ENCODE peak calls at places on chromosomes 7 and 10, in nine cellular contexts. O, S, I, A, Y, B, F, P and H are unnamed samples.

GRCh38 chr7:44141221-44141850 is at the start of gene MYL7:
- DNase-seq in I (no peak), P (peak; percentile 20), S (no peak), O (no peak), A (no peak), F (no peak), Y (peak; percentile 32), B (no peak), H (no peak)

GRCh38 chr10:93815304-93816091 is 57.8 kb downstream of the LGI1 start:
- DNase-seq in S (no peak), P (no peak), F (peak; percentile 69), Y (no peak), A (no peak), O (no peak), I (peak; percentile 7), B (no peak), H (peak; percentile 17)

GRCh38 chr7:27364344-27364758 is 121.7 kb downstream of the EVX1 start:
- DNase-seq in Y (no peak), I (no peak), A (peak; percentile 56), B (no peak), F (no peak), O (peak; percentile 73), S (peak; percentile 96), P (no peak), H (peak; percentile 8)

GRCh38 chr7:79529896-79530235 is 76.4 kb upstream of the MAGI2 start:
- DNase-seq in Y (no peak), S (no peak), F (no peak), P (no peak), O (no peak), A (no peak), I (no peak), B (no peak), H (no peak)

GRCh38 chr10:31963598-31963980 is 35.0 kb upstream of the ARHGAP12 start:
- DNase-seq in A (no peak), S (no peak), F (no peak), Y (no peak), P (no peak), I (no peak), B (no peak), O (no peak), H (no peak)

GRCh38 chr10:34581871-34582532 is 233.1 kb downstream of the PARD3 start:
- DNase-seq in F (no peak), O (no peak), B (no peak), A (no peak), I (no peak), Y (no peak), S (peak; percentile 70), P (no peak), H (no peak)

GRCh38 chr10:110704906-110705476 is 60.9 kb downstream of the RBM20 start:
- DNase-seq in P (no peak), F (no peak), I (no peak), S (no peak), O (no peak), B (no peak), Y (no peak), A (no peak), H (no peak)

GRCh38 chr7:49001610-49002033 is 77.3 kb downstream of the CDC14C start:
- DNase-seq in Y (no peak), A (no peak), O (no peak), P (no peak), B (no peak), F (peak; percentile 75), S (peak; percentile 2), I (peak; percentile 83), H (no peak)

GRCh38 chr10:106925187-106925586 is 239.3 kb downstream of the SORCS1 start:
- DNase-seq in P (no peak), S (no peak), Y (no peak), O (no peak), A (no peak), B (no peak), F (no peak), I (no peak), H (no peak)

GRCh38 chr10:55820478-55820877 is 540.6 kb downstream of the ZWINT start:
- DNase-seq in B (no peak), F (no peak), P (no peak), S (no peak), Y (no peak), A (no peak), O (no peak), I (no peak), H (no peak)

GRCh38 chr10:44968101-44968886 is 8.7 kb downstream of the RASSF4 start:
- DNase-seq in O (peak; percentile 88), I (peak; percentile 43), A (peak; percentile 47), Y (no peak), P (no peak), B (no peak), S (peak; percentile 83), F (no peak), H (no peak)

GRCh38 chr7:146076344-146076743 is 40.3 kb upstream of the CNTNAP2 start:
- DNase-seq in B (no peak), F (no peak), Y (no peak), P (no peak), I (no peak), S (no peak), O (no peak), A (no peak), H (no peak)

GRCh38 chr7:133936074-133936473 is 191.1 kb upstream of the LRGUK start:
- DNase-seq in Y (no peak), A (no peak), B (no peak), P (no peak), O (no peak), F (no peak), I (no peak), S (peak; percentile 54), H (no peak)

GRCh38 chr10:14952851-14953451 is 945 bp downstream of the DCLRE1C start:
- DNase-seq in O (no peak), A (no peak), F (no peak), I (peak; percentile 53), Y (no peak), S (no peak), P (no peak), B (no peak), H (no peak)
- H3K27ac ChIP-seq in O (peak overlapping the region; percentile 85), A (peak overlapping the region; percentile 95), F (no peak overlapping the region), I (peak overlapping the region; percentile 96), Y (peak overlapping the region; percentile 92), S (peak overlapping the region; percentile 73), P (peak overlapping the region; percentile 90), B (peak overlapping the region; percentile 81), H (no peak overlapping the region)

DNA sequence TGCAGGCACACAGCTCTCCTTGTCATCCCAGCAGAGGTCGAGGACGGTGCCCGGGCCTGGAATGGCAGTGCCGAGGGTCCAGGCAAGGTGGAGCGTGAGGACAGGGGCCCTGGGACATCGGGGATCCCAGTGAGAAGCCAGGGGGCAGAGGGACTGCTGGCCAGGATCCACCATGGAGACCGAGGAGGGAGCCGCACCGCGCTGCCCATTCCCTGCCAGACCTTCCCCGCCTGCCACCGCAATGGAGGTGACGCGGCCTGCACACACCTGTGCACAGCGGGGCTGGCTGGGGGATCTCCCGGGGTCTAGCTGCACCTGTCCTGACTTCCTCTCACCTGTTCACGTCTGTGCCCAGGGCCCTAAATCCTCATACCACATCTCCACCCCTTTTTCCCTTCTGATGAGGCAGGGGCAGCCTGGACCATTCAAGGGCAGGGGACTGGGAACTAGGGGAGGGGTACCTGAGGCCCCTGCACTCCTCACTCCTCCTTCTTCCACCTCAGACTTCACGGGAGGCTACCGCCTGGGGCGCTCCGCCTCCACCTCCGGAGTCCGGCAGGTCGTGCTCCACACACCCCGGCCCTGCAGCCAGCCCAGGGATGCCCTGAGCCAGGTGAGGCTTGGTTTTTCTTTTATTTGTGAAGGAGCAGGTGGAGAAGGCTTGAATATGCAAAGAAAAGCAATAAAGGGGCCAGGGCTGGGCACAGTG is 6.9 kb downstream of the NYAP1 start:
- DNase-seq in Y (no peak), A (no peak), P (no peak), I (no peak), S (no peak), B (no peak), O (no peak), F (no peak), H (no peak)
- H3K4me3 ChIP-seq in Y (no peak overlapping the region), A (no peak overlapping the region), P (no peak overlapping the region), I (no peak overlapping the region), S (no peak overlapping the region), B (no peak overlapping the region), O (no peak overlapping the region), F (no peak overlapping the region), H (peak overlapping the region; percentile 30)

GRCh38 chr7:22858274-22858639 is 35.6 kb upstream of the TOMM7 start:
- DNase-seq in A (no peak), F (no peak), I (no peak), B (no peak), O (no peak), Y (no peak), S (no peak), P (no peak), H (no peak)

GRCh38 chr7:22859676-22860290 is 37.1 kb upstream of the TOMM7 start:
- DNase-seq in F (no peak), P (no peak), B (no peak), I (no peak), Y (no peak), S (peak; percentile 62), A (no peak), O (no peak), H (no peak)

GRCh38 chr7:22860337-22860736 is 37.7 kb upstream of the TOMM7 start:
- DNase-seq in Y (no peak), S (no peak), I (no peak), P (no peak), O (no peak), F (peak; percentile 46), A (no peak), B (no peak), H (no peak)

GRCh38 chr7:22860784-22861482 is 38.3 kb upstream of the TOMM7 start:
- DNase-seq in O (no peak), S (no peak), A (no peak), I (peak; percentile 40), Y (no peak), F (peak; percentile 64), P (no peak), B (no peak), H (no peak)

GRCh38 chr7:22858640-22859561 is 36.3 kb upstream of the TOMM7 start:
- DNase-seq in Y (no peak), O (no peak), F (no peak), P (no peak), S (peak; percentile 94), A (no peak), B (no peak), I (no peak), H (no peak)
- H3K27ac ChIP-seq in Y (peak overlapping the region; percentile 14), O (peak overlapping the region; percentile 39), F (no peak overlapping the region), P (peak overlapping the region; percentile 33), S (no peak overlapping the region), A (peak overlapping the region; percentile 48), B (no peak overlapping the region), I (peak overlapping the region; percentile 21), H (no peak overlapping the region)

DNA sequence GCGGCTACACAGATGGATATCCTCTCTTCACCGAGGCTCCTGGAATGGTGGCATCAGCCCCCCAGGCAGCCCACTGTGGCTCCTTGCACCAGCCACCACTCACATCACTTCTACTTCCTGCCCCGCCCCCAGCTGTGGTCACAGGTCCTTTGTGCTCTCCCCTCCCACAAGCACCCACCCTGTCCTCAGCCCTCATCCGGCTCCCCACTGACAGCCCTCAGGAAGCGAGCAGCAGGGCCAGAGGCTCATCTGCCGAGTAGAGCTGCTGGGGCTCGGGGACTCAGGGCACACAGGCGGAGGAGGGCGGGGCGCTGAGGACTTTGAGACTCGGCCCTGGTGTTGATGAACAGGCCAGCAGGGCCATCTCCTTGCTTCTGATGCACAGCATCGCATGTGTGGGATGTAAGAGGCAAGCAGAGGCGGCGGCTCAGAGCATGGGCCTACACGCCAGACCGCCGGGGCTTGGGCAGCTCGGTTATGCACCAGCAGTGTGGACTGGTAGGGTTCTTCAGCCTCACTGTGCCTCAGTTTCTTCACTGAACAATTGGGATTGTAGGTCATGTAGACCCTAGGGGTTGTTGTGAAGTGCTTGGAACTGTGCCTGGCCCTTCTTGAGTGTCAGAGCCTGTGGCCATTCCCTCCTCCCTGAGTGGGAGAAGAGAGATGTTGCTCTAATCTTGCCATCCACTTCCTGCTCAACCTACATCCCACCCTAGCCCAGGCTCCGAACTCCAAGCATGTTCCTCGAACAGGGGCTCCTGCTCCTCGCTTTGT is at the start of gene PRF1:
- DNase-seq in S (no peak), I (peak; percentile 59), B (peak; percentile 62), Y (peak; percentile 73), O (no peak), P (peak; percentile 68), F (no peak), A (no peak), H (no peak)
- H3K4me3 ChIP-seq in S (no peak within 1 kb of the TSS), I (peak within 1 kb of the TSS; percentile 39), B (peak within 1 kb of the TSS; percentile 58), Y (peak within 1 kb of the TSS; percentile 37), O (no peak within 1 kb of the TSS), P (peak within 1 kb of the TSS; percentile 25), F (no peak within 1 kb of the TSS), A (no peak within 1 kb of the TSS), H (no peak within 1 kb of the TSS)